ENCODE peak calls at places on chromosome 1, in eight cellular contexts. One of them, this sample, is unnamed.

GRCh38 chr1:218336353-218336752 is 8.8 kb upstream of the TGFB2 start:
- DNase-seq in SK-N-DZ: no peak
- DNase-seq in caudate nucleus: no peak
- DNase-seq in glutamatergic neuron: peak
- DNase-seq in heart left ventricle: no peak
- DNase-seq in astrocyte of the cerebellum: no peak
- DNase-seq in thoracic aorta: no peak
- DNase-seq in aorta: no peak
- DNase-seq in this sample: no peak

GRCh38 chr1:109790735-109791494 is 27.2 kb upstream of the EPS8L3 start:
- DNase-seq in heart left ventricle: peak
- DNase-seq in astrocyte of the cerebellum: no peak
- DNase-seq in aorta: peak
- DNase-seq in glutamatergic neuron: no peak
- DNase-seq in thoracic aorta: no peak
- DNase-seq in caudate nucleus: no peak
- DNase-seq in SK-N-DZ: no peak
- DNase-seq in this sample: no peak

GRCh38 chr1:22592919-22593790 is 29.9 kb downstream of the EPHA8 start:
- DNase-seq in thoracic aorta: no peak
- DNase-seq in SK-N-DZ: no peak
- DNase-seq in caudate nucleus: no peak
- DNase-seq in astrocyte of the cerebellum: no peak
- DNase-seq in heart left ventricle: no peak
- DNase-seq in glutamatergic neuron: no peak
- DNase-seq in aorta: no peak
- DNase-seq in this sample: no peak

GRCh38 chr1:21904725-21905520 is 32.2 kb downstream of the HSPG2 start:
- DNase-seq in thoracic aorta: peak
- DNase-seq in glutamatergic neuron: no peak
- DNase-seq in heart left ventricle: peak
- DNase-seq in astrocyte of the cerebellum: peak
- DNase-seq in aorta: peak
- DNase-seq in SK-N-DZ: no peak
- DNase-seq in caudate nucleus: no peak
- DNase-seq in this sample: peak

GRCh38 chr1:17370618-17371017 is 1.4 kb upstream of the PADI6 start:
- DNase-seq in SK-N-DZ: no peak
- DNase-seq in caudate nucleus: no peak
- DNase-seq in thoracic aorta: no peak
- DNase-seq in astrocyte of the cerebellum: no peak
- DNase-seq in heart left ventricle: no peak
- DNase-seq in aorta: no peak
- DNase-seq in glutamatergic neuron: no peak
- DNase-seq in this sample: no peak

GRCh38 chr1:68197891-68198290 is 34.4 kb downstream of the WLS start:
- DNase-seq in astrocyte of the cerebellum: no peak
- DNase-seq in SK-N-DZ: no peak
- DNase-seq in heart left ventricle: no peak
- DNase-seq in thoracic aorta: no peak
- DNase-seq in caudate nucleus: no peak
- DNase-seq in glutamatergic neuron: no peak
- DNase-seq in aorta: no peak
- DNase-seq in this sample: no peak

GRCh38 chr1:179817789-179818188 is 59.8 kb downstream of the TOR1AIP2 start:
- DNase-seq in caudate nucleus: no peak
- DNase-seq in glutamatergic neuron: no peak
- DNase-seq in aorta: peak
- DNase-seq in SK-N-DZ: no peak
- DNase-seq in thoracic aorta: no peak
- DNase-seq in astrocyte of the cerebellum: no peak
- DNase-seq in heart left ventricle: peak
- DNase-seq in this sample: no peak

GRCh38 chr1:224358288-224358687 is 1.6 kb downstream of the CNIH4 start:
- DNase-seq in astrocyte of the cerebellum: no peak
- DNase-seq in thoracic aorta: no peak
- DNase-seq in SK-N-DZ: no peak
- DNase-seq in caudate nucleus: no peak
- DNase-seq in aorta: no peak
- DNase-seq in glutamatergic neuron: no peak
- DNase-seq in heart left ventricle: no peak
- DNase-seq in this sample: no peak

GRCh38 chr1:234600418-234601216 is 9.4 kb downstream of the IRF2BP2 start:
- DNase-seq in SK-N-DZ: peak
- DNase-seq in heart left ventricle: peak
- DNase-seq in thoracic aorta: no peak
- DNase-seq in astrocyte of the cerebellum: peak
- DNase-seq in glutamatergic neuron: no peak
- DNase-seq in caudate nucleus: no peak
- DNase-seq in aorta: no peak
- DNase-seq in this sample: no peak

GRCh38 chr1:75265792-75266191 is 131.6 kb downstream of the LHX8 start:
- DNase-seq in astrocyte of the cerebellum: peak
- DNase-seq in glutamatergic neuron: no peak
- DNase-seq in SK-N-DZ: peak
- DNase-seq in aorta: no peak
- DNase-seq in caudate nucleus: no peak
- DNase-seq in heart left ventricle: no peak
- DNase-seq in thoracic aorta: no peak
- DNase-seq in this sample: no peak